ENCODE peak calls at places on chromosomes 7 and 10, in eight cellular contexts. O is CD4-positive, CD25-positive, alpha-beta regulatory T cell; K is IMR-90; X is tibial artery; V is adipocyte; S is mucosa of descending colon; R is GM23338; T is gastrocnemius medialis. H is an unnamed sample.

GRCh38 chr7:99312316-99313203 is 13.1 kb upstream of the ARPC1A start:
- DNase-seq in O (peak; percentile 76), K (peak; percentile 52), X (peak; percentile 79), V (peak; percentile 89), S (peak; percentile 73), R (peak; percentile 87), T (peak; percentile 50), H (peak; percentile 31)

GRCh38 chr7:9978111-9979064 is 995.3 kb upstream of the PHF14 start:
- DNase-seq in O (no peak), K (no peak), X (no peak), V (no peak), S (no peak), R (no peak), T (no peak), H (no peak)

GRCh38 chr7:158648168-158648567 is 56.4 kb downstream of the NCAPG2 start:
- DNase-seq in O (no peak), K (no peak), X (no peak), V (no peak), S (no peak), R (no peak), T (no peak), H (no peak)

GRCh38 chr10:89793649-89794254 is 92.4 kb downstream of the KIF20B start:
- DNase-seq in O (peak; percentile 66), K (peak; percentile 74), X (no peak), V (peak; percentile 90), S (no peak), R (peak; percentile 86), T (no peak), H (no peak)

GRCh38 chr10:65323802-65324201 is 1602.0 kb upstream of the LRRTM3 start:
- DNase-seq in O (no peak), K (no peak), X (no peak), V (no peak), S (no peak), R (peak; percentile 5), T (no peak), H (no peak)

GRCh38 chr10:46245381-46245900 is 41.4 kb upstream of the ANTXRL start:
- DNase-seq in O (no peak), K (no peak), X (no peak), V (no peak), S (no peak), R (no peak), T (no peak), H (no peak)

GRCh38 chr7:94064541-94065191 is 60.5 kb upstream of the BET1 start:
- DNase-seq in O (no peak), K (peak; percentile 54), X (no peak), V (no peak), S (no peak), R (peak; percentile 32), T (no peak), H (no peak)

GRCh38 chr7:130392456-130392860 is 12.2 kb downstream of the CPA1 start:
- DNase-seq in O (no peak), K (peak; percentile 71), X (no peak), V (peak; percentile 29), S (no peak), R (no peak), T (no peak), H (no peak)

GRCh38 chr10:114026189-114027040 is 17.3 kb upstream of the ADRB1 start:
- DNase-seq in O (no peak), K (peak; percentile 53), X (no peak), V (peak; percentile 62), S (no peak), R (no peak), T (no peak), H (no peak)

GRCh38 chr10:23512355-23513058 is 73.6 kb downstream of the OTUD1 start:
- DNase-seq in O (no peak), K (peak; percentile 57), X (no peak), V (peak; percentile 61), S (no peak), R (no peak), T (peak; percentile 38), H (no peak)

GRCh38 chr10:130782467-130782866 is 529.1 kb downstream of the TCERG1L start:
- DNase-seq in O (no peak), K (no peak), X (no peak), V (no peak), S (no peak), R (peak; percentile 38), T (no peak), H (no peak)

GRCh38 chr10:109593686-109594085 is 329.6 kb downstream of the XPNPEP1 start:
- DNase-seq in O (no peak), K (no peak), X (no peak), V (no peak), S (no peak), R (no peak), T (no peak), H (no peak)

GRCh38 chr10:81026597-81026996 is 488.9 kb downstream of the SH2D4B start:
- DNase-seq in O (no peak), K (no peak), X (no peak), V (no peak), S (no peak), R (no peak), T (no peak), H (no peak)

GRCh38 chr7:133540096-133540860 is 287.4 kb downstream of the EXOC4 start:
- DNase-seq in O (no peak), K (no peak), X (no peak), V (no peak), S (no peak), R (no peak), T (no peak), H (no peak)

GRCh38 chr10:24444337-24444736 is 235.4 kb downstream of the KIAA1217 start:
- DNase-seq in O (no peak), K (peak; percentile 96), X (no peak), V (peak; percentile 53), S (no peak), R (no peak), T (no peak), H (no peak)

GRCh38 chr7:90239625-90240228 is 5.2 kb upstream of the CFAP69 start:
- DNase-seq in O (no peak), K (no peak), X (no peak), V (no peak), S (no peak), R (no peak), T (no peak), H (no peak)
- H3K4me1 ChIP-seq in O (no peaks in the 10 kb centered on the region), K (no peaks in the 10 kb centered on the region), X (no peaks in the 10 kb centered on the region), V (peaks cover 5% of the 10 kb centered on the region), S (peaks cover 20% of the 10 kb centered on the region), R (no peaks in the 10 kb centered on the region), T (peaks cover 6% of the 10 kb centered on the region), H (peaks cover 6% of the 10 kb centered on the region)

GRCh38 chr7:16062269-16062668 is 359.1 kb downstream of the CRPPA start:
- DNase-seq in O (no peak), K (peak; percentile 75), X (no peak), V (peak; percentile 68), S (no peak), R (no peak), T (no peak), H (no peak)
- H3K4me3 ChIP-seq in O (no peak overlapping the region), K (no peak overlapping the region), X (no peak overlapping the region), V (no peak overlapping the region), S (no peak overlapping the region), R (no peak overlapping the region), T (no peak overlapping the region), H (no peak overlapping the region)

GRCh38 chr7:18420176-18420575 is 75.4 kb upstream of the HDAC9 start:
- DNase-seq in O (no peak), K (no peak), X (no peak), V (no peak), S (no peak), R (no peak), T (no peak), H (no peak)
- H3K4me1 ChIP-seq in O (no peaks in the 10 kb centered on the region), K (peaks cover 5% of the 10 kb centered on the region), X (no peaks in the 10 kb centered on the region), V (peaks cover 12% of the 10 kb centered on the region), S (peaks cover 8% of the 10 kb centered on the region), R (peaks cover 18% of the 10 kb centered on the region), T (peaks cover 4% of the 10 kb centered on the region), H (peaks cover 8% of the 10 kb centered on the region)

GRCh38 chr7:122885583-122886356 is 490 bp downstream of the CADPS2 start:
- DNase-seq in O (no peak), K (no peak), X (peak; percentile 36), V (peak; percentile 75), S (peak; percentile 69), R (peak; percentile 69), T (no peak), H (no peak)

GRCh38 chr7:122884186-122884585 is 2.1 kb downstream of the CADPS2 start:
- DNase-seq in O (no peak), K (no peak), X (no peak), V (no peak), S (no peak), R (no peak), T (no peak), H (no peak)

GRCh38 chr7:122886357-122887081 is at the start of gene CADPS2:
- DNase-seq in O (peak; percentile 11), K (peak; percentile 36), X (peak; percentile 86), V (peak; percentile 96), S (peak; percentile 92), R (peak; percentile 85), T (peak; percentile 53), H (peak; percentile 49)

GRCh38 chr7:122881324-122881723 is 4.9 kb downstream of the CADPS2 start:
- DNase-seq in O (no peak), K (no peak), X (no peak), V (no peak), S (no peak), R (no peak), T (no peak), H (no peak)

GRCh38 chr7:122883049-122883670 is 3.1 kb downstream of the CADPS2 start:
- DNase-seq in O (no peak), K (no peak), X (no peak), V (no peak), S (no peak), R (no peak), T (no peak), H (no peak)
- H3K4me3 ChIP-seq in O (no peak overlapping the region), K (no peak overlapping the region), X (no peak overlapping the region), V (no peak overlapping the region), S (no peak overlapping the region), R (peak overlapping the region; percentile 13), T (no peak overlapping the region), H (no peak overlapping the region)

DNA sequence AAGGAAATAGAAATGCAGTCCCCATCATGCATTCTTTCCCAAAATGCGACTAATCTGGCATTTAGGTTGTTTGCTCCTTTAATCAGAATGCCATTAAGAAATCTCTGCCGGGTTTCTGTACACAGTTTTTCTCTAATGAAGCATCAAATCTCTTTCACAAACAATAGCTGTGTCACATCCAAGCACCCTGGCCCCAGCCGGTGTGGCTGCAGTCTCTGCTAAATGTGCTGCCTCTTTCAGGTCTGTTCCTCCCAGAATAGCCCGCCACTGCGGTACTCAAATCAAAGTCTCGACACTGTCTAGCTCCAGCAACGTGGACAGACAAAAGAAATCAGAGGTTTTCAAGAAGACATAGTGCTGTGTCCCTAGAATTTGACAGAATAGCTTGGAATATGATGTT is 343.8 kb downstream of the KCNMA1 start:
- DNase-seq in O (no peak), K (no peak), X (no peak), V (peak; percentile 19), S (no peak), R (no peak), T (no peak), H (no peak)
- H3K4me1 ChIP-seq in O (no peaks in the 10 kb centered on the region), K (peaks cover 17% of the 10 kb centered on the region), X (peaks cover 23% of the 10 kb centered on the region), V (peaks cover 36% of the 10 kb centered on the region), S (no peaks in the 10 kb centered on the region), R (peaks cover 28% of the 10 kb centered on the region), T (peaks cover 39% of the 10 kb centered on the region), H (peaks cover 21% of the 10 kb centered on the region)

H was measured in thoracic aorta.